ENCODE peak calls at places on chromosomes 11 and 22, in ten cellular contexts. J is GM12891; A is lower leg skin; B is nephron progenitor cell; L is T47D; E is KBM-7; D is T1000; P is activated T-cell treated with anti-CD3 and anti-CD28 coated beads for 1 hour; Q is stimulated activated CD4-positive, alpha-beta T cell treated with anti-CD3 and anti-CD28 coated beads, Interleukin-1b, Interleukin-23, amount 100 ng/mL, for 4 hours; X is cortex of kidney. M is an unnamed sample.

GRCh38 chr11:57903441-57904123 is 120.1 kb upstream of the OR9Q1 start:
- DNase-seq in J (peak), A (peak), B (no peak), L (peak), E (no peak), D (peak), P (peak), Q (peak), X (no peak), M (no peak)

GRCh38 chr11:70064726-70065317 is 13.3 kb upstream of the ANO1 start:
- DNase-seq in J (no peak), A (peak), B (no peak), L (no peak), E (no peak), D (no peak), P (no peak), Q (no peak), X (no peak), M (no peak)

GRCh38 chr11:69770525-69770924 is 4.6 kb downstream of the FGF4 start:
- DNase-seq in J (no peak), A (no peak), B (no peak), L (no peak), E (no peak), D (no peak), P (no peak), Q (no peak), X (no peak), M (no peak)

GRCh38 chr11:127919206-127920000 is 668.0 kb downstream of the ETS1 start:
- DNase-seq in J (no peak), A (no peak), B (no peak), L (no peak), E (no peak), D (peak), P (no peak), Q (no peak), X (no peak), M (no peak)

GRCh38 chr11:17428930-17429329 is 40.5 kb upstream of the KCNJ11 start:
- DNase-seq in J (no peak), A (no peak), B (no peak), L (no peak), E (no peak), D (no peak), P (no peak), Q (no peak), X (no peak), M (no peak)

GRCh38 chr22:37330200-37331033 is 48.1 kb downstream of the CYTH4 start:
- DNase-seq in J (peak), A (no peak), B (peak), L (peak), E (peak), D (peak), P (no peak), Q (no peak), X (no peak), M (peak)

GRCh38 chr11:707817-708420 is 1.9 kb downstream of the EPS8L2 start:
- DNase-seq in J (no peak), A (no peak), B (no peak), L (peak), E (no peak), D (no peak), P (no peak), Q (no peak), X (no peak), M (no peak)

GRCh38 chr11:34363363-34364084 is 5.7 kb upstream of the ABTB2 start:
- DNase-seq in J (no peak), A (no peak), B (no peak), L (peak), E (no peak), D (no peak), P (no peak), Q (no peak), X (no peak), M (peak)

GRCh38 chr22:39594411-39594810 is 23.9 kb downstream of the CACNA1I start:
- DNase-seq in J (no peak), A (no peak), B (no peak), L (no peak), E (no peak), D (no peak), P (no peak), Q (no peak), X (no peak), M (no peak)

GRCh38 chr11:46896719-46897406 is 21.5 kb downstream of the LRP4 start:
- DNase-seq in J (peak), A (no peak), B (no peak), L (peak), E (peak), D (no peak), P (no peak), Q (no peak), X (no peak), M (peak)

GRCh38 chr22:30036656-30037055 is 43.6 kb upstream of the HORMAD2 start:
- DNase-seq in J (no peak), A (no peak), B (no peak), L (no peak), E (no peak), D (no peak), P (no peak), Q (no peak), X (no peak), M (no peak)

GRCh38 chr22:49193348-49193747 is 634.3 kb downstream of the BRD1 start:
- DNase-seq in J (no peak), A (no peak), B (no peak), L (no peak), E (no peak), D (no peak), P (no peak), Q (no peak), X (no peak), M (no peak)

GRCh38 chr22:20001082-20001638 is 15.5 kb downstream of the ARVCF start:
- DNase-seq in J (no peak), A (no peak), B (no peak), L (no peak), E (peak), D (no peak), P (no peak), Q (no peak), X (no peak), M (no peak)

GRCh38 chr11:46951864-46952263 is 15.3 kb downstream of the CSTPP1 start:
- DNase-seq in J (no peak), A (no peak), B (no peak), L (no peak), E (no peak), D (no peak), P (no peak), Q (no peak), X (no peak), M (peak)

GRCh38 chr11:111406589-111406988 is 27.5 kb upstream of the POU2AF1 start:
- DNase-seq in J (no peak), A (no peak), B (no peak), L (peak), E (no peak), D (peak), P (no peak), Q (no peak), X (no peak), M (no peak)

GRCh38 chr11:16986434-16987204 is 27.6 kb downstream of the PLEKHA7 start:
- DNase-seq in J (peak), A (no peak), B (peak), L (peak), E (peak), D (no peak), P (peak), Q (peak), X (no peak), M (peak)

GRCh38 chr11:131815631-131816030 is 445.2 kb downstream of the NTM start:
- DNase-seq in J (no peak), A (no peak), B (peak), L (no peak), E (no peak), D (no peak), P (no peak), Q (no peak), X (no peak), M (peak)

GRCh38 chr22:30943368-30943767 is 25.2 kb downstream of the MORC2 start:
- DNase-seq in J (no peak), A (no peak), B (no peak), L (no peak), E (no peak), D (no peak), P (peak), Q (no peak), X (no peak), M (no peak)

GRCh38 chr22:36541831-36542391 is 12.9 kb upstream of the EIF3D start:
- DNase-seq in J (no peak), A (no peak), B (no peak), L (no peak), E (no peak), D (peak), P (no peak), Q (no peak), X (no peak), M (no peak)

M was measured in WERI-Rb-1.